ENCODE peak calls at places on chromosomes 4 and X, in eight cellular contexts. T is mesendoderm; B is NCI-H510A; K is astrocyte of the spinal cord; C is activated T-cell treated with anti-CD3 and anti-CD28 coated beads, Interleukin-2, amount 50 U/mL, for 1 hour; O is HTR-8/SVneo; A is transverse colon; Z is fibroblast of lung. Y is an unnamed sample.
A peak's percentile ranks its signal among the peaks of the same experiment; 100 is the strongest.

GRCh38 chr4:8195841-8196460 is 3.1 kb upstream of the SH3TC1 start:
- DNase-seq in T (no peak), K (no peak), C (no peak), O (no peak), A (no peak), Z (no peak), B (no peak), Y (no peak)

GRCh38 chrX:71181558-71181909 is 36.9 kb downstream of the NLGN3 start:
- DNase-seq in B (no peak), T (no peak), Z (no peak), A (peak; percentile 34), O (no peak), K (no peak), C (peak; percentile 43), Y (no peak)

GRCh38 chrX:107677501-107677901 is 49.2 kb downstream of the PRPS1 start:
- DNase-seq in T (peak; percentile 58), Z (peak; percentile 42), C (no peak), O (no peak), K (peak; percentile 69), B (no peak), A (no peak), Y (no peak)

GRCh38 chr4:87679449-87680169 is 29.5 kb downstream of the DMP1 start:
- DNase-seq in Z (peak; percentile 73), B (peak; percentile 9), A (peak; percentile 19), O (peak; percentile 13), T (peak; percentile 86), K (peak; percentile 67), C (peak; percentile 20), Y (no peak)

GRCh38 chr4:39821951-39822350 is 124.0 kb downstream of the UBE2K start:
- DNase-seq in A (no peak), B (no peak), Z (no peak), K (no peak), C (no peak), O (no peak), T (no peak), Y (no peak)

GRCh38 chrX:39527045-39527444 is 570.7 kb downstream of the BCOR start:
- DNase-seq in C (no peak), O (no peak), A (no peak), T (no peak), Z (peak; percentile 45), B (no peak), K (peak; percentile 6), Y (no peak)

GRCh38 chr4:100290585-100290984 is 100.3 kb upstream of the DDIT4L start:
- DNase-seq in B (no peak), O (no peak), A (no peak), Z (no peak), C (no peak), T (peak; percentile 51), K (no peak), Y (no peak)

GRCh38 chr4:106541253-106541652 is 172.7 kb upstream of the GIMD1 start:
- DNase-seq in K (peak; percentile 82), O (no peak), A (no peak), B (no peak), C (no peak), T (no peak), Z (peak; percentile 63), Y (no peak)

GRCh38 chrX:12903646-12904045 is 2.8 kb upstream of the TLR8 start:
- DNase-seq in A (no peak), T (no peak), B (no peak), K (no peak), O (no peak), C (no peak), Z (peak; percentile 64), Y (no peak)

GRCh38 chr4:145871209-145871608 is 67.4 kb downstream of the ZNF827 start:
- DNase-seq in A (no peak), O (no peak), K (peak; percentile 18), Z (no peak), B (no peak), T (no peak), C (no peak), Y (no peak)

GRCh38 chr4:102778720-102779119 is 18.0 kb upstream of the MANBA start:
- DNase-seq in Z (no peak), A (peak; percentile 64), B (peak; percentile 5), O (no peak), K (no peak), C (no peak), T (no peak), Y (no peak)

GRCh38 chr4:75769044-75769443 is 44.7 kb downstream of the USO1 start:
- DNase-seq in T (no peak), B (no peak), A (no peak), K (no peak), O (no peak), Z (no peak), C (no peak), Y (no peak)

GRCh38 chr4:22897520-22898108 is 204.9 kb downstream of the GBA3 start:
- DNase-seq in O (peak; percentile 27), T (peak; percentile 51), B (no peak), Z (peak; percentile 33), C (no peak), A (peak; percentile 35), K (peak; percentile 33), Y (no peak)

GRCh38 chrX:70998402-70999027 is 67.6 kb upstream of the SLC7A3 start:
- DNase-seq in K (peak; percentile 43), T (peak; percentile 62), B (no peak), C (no peak), O (peak; percentile 31), A (no peak), Z (peak; percentile 66), Y (no peak)

GRCh38 chrX:48003367-48003757 is 427 bp downstream of the ZNF182 start:
- DNase-seq in O (no peak), Z (no peak), C (peak; percentile 31), T (no peak), K (no peak), A (peak; percentile 26), B (no peak), Y (no peak)

GRCh38 chr4:8353912-8354453 is 84.4 kb downstream of the HTRA3 start:
- DNase-seq in A (peak; percentile 5), Z (peak; percentile 44), B (no peak), C (peak; percentile 8), K (peak; percentile 72), T (no peak), O (no peak), Y (no peak)

GRCh38 chrX:120305531-120306145 is 5.6 kb downstream of the TMEM255A start:
- DNase-seq in T (peak; percentile 43), Z (no peak), A (no peak), O (no peak), K (peak; percentile 4), B (no peak), C (no peak), Y (no peak)

GRCh38 chr4:7110546-7110945 is 42.7 kb upstream of the GRPEL1 start:
- DNase-seq in Z (no peak), C (no peak), A (no peak), B (no peak), T (no peak), K (no peak), O (no peak), Y (no peak)

GRCh38 chr4:113555868-113556267 is 205.7 kb downstream of the CAMK2D start:
- DNase-seq in O (no peak), A (no peak), C (no peak), Z (no peak), B (no peak), T (no peak), K (no peak), Y (no peak)

GRCh38 chr4:925771-926500 is 6.2 kb downstream of the GAK start:
- DNase-seq in K (no peak), O (no peak), B (no peak), C (peak; percentile 13), T (no peak), Z (no peak), A (no peak), Y (no peak)

GRCh38 chrX:69028006-69028760 is 137.1 kb downstream of the PJA1 start:
- DNase-seq in A (no peak), K (no peak), Z (no peak), B (no peak), C (no peak), T (no peak), O (no peak), Y (peak; percentile 56)

GRCh38 chrX:21960569-21960968 is 20.1 kb downstream of the SMS start:
- DNase-seq in K (no peak), A (no peak), Z (peak; percentile 35), O (no peak), B (no peak), C (no peak), T (no peak), Y (no peak)

GRCh38 chr4:8329859-8330761 is 60.6 kb downstream of the HTRA3 start:
- DNase-seq in T (no peak), C (peak; percentile 10), A (peak; percentile 4), B (no peak), O (no peak), K (no peak), Z (no peak), Y (no peak)

GRCh38 chrX:41238543-41238942 is 95.4 kb upstream of the DDX3X start:
- DNase-seq in K (peak; percentile 55), B (no peak), Z (peak; percentile 23), C (no peak), T (peak; percentile 54), O (peak; percentile 52), A (no peak), Y (no peak)